ENCODE peak calls at places on chromosomes 1 and 21, in nine cellular contexts. One of them, this sample, is unnamed.

GRCh38 chr1:20602851-20603450 is 14.1 kb downstream of the CDA start:
- DNase-seq in ovary: no peak
- DNase-seq in uterus: no peak
- DNase-seq in tibial nerve: no peak
- DNase-seq in GM12891: no peak
- DNase-seq in lower leg skin: no peak
- DNase-seq in HCT116: no peak
- DNase-seq in A549: no peak
- DNase-seq in IMR-90: peak; percentile 12
- DNase-seq in this sample: no peak

GRCh38 chr1:59816318-59816878 is 1.6 kb downstream of the HOOK1 start:
- DNase-seq in IMR-90: no peak
- DNase-seq in GM12891: no peak
- DNase-seq in tibial nerve: no peak
- DNase-seq in HCT116: no peak
- DNase-seq in A549: no peak
- DNase-seq in ovary: no peak
- DNase-seq in lower leg skin: no peak
- DNase-seq in uterus: no peak
- DNase-seq in this sample: no peak

GRCh38 chr1:218346391-218347204 is 1.5 kb downstream of the TGFB2 start:
- DNase-seq in HCT116: no peak
- DNase-seq in A549: no peak
- DNase-seq in tibial nerve: peak; percentile 26
- DNase-seq in GM12891: no peak
- DNase-seq in IMR-90: peak; percentile 37
- DNase-seq in uterus: peak; percentile 51
- DNase-seq in ovary: peak; percentile 52
- DNase-seq in lower leg skin: no peak
- DNase-seq in this sample: peak; percentile 16

GRCh38 chr1:14884619-14885175 is 268.9 kb upstream of the TMEM51 start:
- DNase-seq in HCT116: no peak
- DNase-seq in GM12891: no peak
- DNase-seq in ovary: no peak
- DNase-seq in IMR-90: no peak
- DNase-seq in lower leg skin: no peak
- DNase-seq in A549: no peak
- DNase-seq in uterus: no peak
- DNase-seq in tibial nerve: no peak
- DNase-seq in this sample: no peak

GRCh38 chr1:85847356-85847755 is 139.1 kb upstream of the ZNHIT6 start:
- DNase-seq in HCT116: no peak
- DNase-seq in tibial nerve: no peak
- DNase-seq in IMR-90: no peak
- DNase-seq in A549: no peak
- DNase-seq in lower leg skin: no peak
- DNase-seq in GM12891: no peak
- DNase-seq in uterus: no peak
- DNase-seq in ovary: no peak
- DNase-seq in this sample: no peak

GRCh38 chr1:168396940-168397680 is 116.4 kb downstream of the TBX19 start:
- DNase-seq in A549: no peak
- DNase-seq in tibial nerve: no peak
- DNase-seq in lower leg skin: no peak
- DNase-seq in IMR-90: no peak
- DNase-seq in ovary: no peak
- DNase-seq in GM12891: no peak
- DNase-seq in HCT116: no peak
- DNase-seq in uterus: no peak
- DNase-seq in this sample: no peak

GRCh38 chr1:214107322-214108096 is 119.7 kb downstream of the PROX1 start:
- DNase-seq in uterus: no peak
- DNase-seq in A549: no peak
- DNase-seq in GM12891: no peak
- DNase-seq in HCT116: no peak
- DNase-seq in lower leg skin: no peak
- DNase-seq in ovary: peak; percentile 18
- DNase-seq in tibial nerve: no peak
- DNase-seq in IMR-90: peak; percentile 0
- DNase-seq in this sample: no peak

GRCh38 chr1:1125945-1126344 is 10.1 kb upstream of the C1orf159 start:
- DNase-seq in GM12891: no peak
- DNase-seq in IMR-90: no peak
- DNase-seq in A549: no peak
- DNase-seq in HCT116: no peak
- DNase-seq in tibial nerve: no peak
- DNase-seq in ovary: no peak
- DNase-seq in lower leg skin: no peak
- DNase-seq in uterus: no peak
- DNase-seq in this sample: no peak

GRCh38 chr1:98903261-98903660 is 101.4 kb downstream of the PLPPR5 start:
- DNase-seq in HCT116: no peak
- DNase-seq in lower leg skin: no peak
- DNase-seq in GM12891: no peak
- DNase-seq in ovary: no peak
- DNase-seq in A549: peak; percentile 9
- DNase-seq in IMR-90: peak; percentile 88
- DNase-seq in uterus: no peak
- DNase-seq in tibial nerve: no peak
- DNase-seq in this sample: no peak

GRCh38 chr1:33270379-33270778 is 14.1 kb downstream of the ZNF362 start:
- DNase-seq in ovary: no peak
- DNase-seq in tibial nerve: no peak
- DNase-seq in A549: no peak
- DNase-seq in HCT116: no peak
- DNase-seq in IMR-90: no peak
- DNase-seq in lower leg skin: no peak
- DNase-seq in uterus: no peak
- DNase-seq in GM12891: no peak
- DNase-seq in this sample: no peak

GRCh38 chr21:40618216-40618615 is 228.7 kb downstream of the DSCAM start:
- DNase-seq in ovary: no peak
- DNase-seq in IMR-90: no peak
- DNase-seq in HCT116: no peak
- DNase-seq in uterus: no peak
- DNase-seq in tibial nerve: no peak
- DNase-seq in lower leg skin: no peak
- DNase-seq in A549: no peak
- DNase-seq in GM12891: no peak
- DNase-seq in this sample: no peak

GRCh38 chr1:208115924-208116614 is 128.1 kb downstream of the PLXNA2 start:
- DNase-seq in IMR-90: no peak
- DNase-seq in ovary: no peak
- DNase-seq in tibial nerve: no peak
- DNase-seq in GM12891: no peak
- DNase-seq in lower leg skin: no peak
- DNase-seq in HCT116: no peak
- DNase-seq in A549: no peak
- DNase-seq in uterus: no peak
- DNase-seq in this sample: no peak

GRCh38 chr1:70361727-70362413 is 7.3 kb upstream of the ANKRD13C start:
- DNase-seq in lower leg skin: no peak
- DNase-seq in ovary: no peak
- DNase-seq in GM12891: no peak
- DNase-seq in HCT116: no peak
- DNase-seq in IMR-90: peak; percentile 73
- DNase-seq in A549: peak; percentile 3
- DNase-seq in uterus: no peak
- DNase-seq in tibial nerve: no peak
- DNase-seq in this sample: no peak

GRCh38 chr1:78101514-78101913 is 55.7 kb downstream of the GIPC2 start:
- DNase-seq in ovary: no peak
- DNase-seq in uterus: peak; percentile 46
- DNase-seq in IMR-90: peak; percentile 97
- DNase-seq in lower leg skin: no peak
- DNase-seq in GM12891: no peak
- DNase-seq in A549: peak; percentile 63
- DNase-seq in HCT116: peak; percentile 82
- DNase-seq in tibial nerve: peak; percentile 10
- DNase-seq in this sample: no peak

GRCh38 chr1:116254776-116255175 is 118.3 kb upstream of the ATP1A1 start:
- DNase-seq in IMR-90: no peak
- DNase-seq in GM12891: no peak
- DNase-seq in A549: no peak
- DNase-seq in HCT116: no peak
- DNase-seq in ovary: no peak
- DNase-seq in uterus: no peak
- DNase-seq in tibial nerve: no peak
- DNase-seq in lower leg skin: no peak
- DNase-seq in this sample: no peak

DNA sequence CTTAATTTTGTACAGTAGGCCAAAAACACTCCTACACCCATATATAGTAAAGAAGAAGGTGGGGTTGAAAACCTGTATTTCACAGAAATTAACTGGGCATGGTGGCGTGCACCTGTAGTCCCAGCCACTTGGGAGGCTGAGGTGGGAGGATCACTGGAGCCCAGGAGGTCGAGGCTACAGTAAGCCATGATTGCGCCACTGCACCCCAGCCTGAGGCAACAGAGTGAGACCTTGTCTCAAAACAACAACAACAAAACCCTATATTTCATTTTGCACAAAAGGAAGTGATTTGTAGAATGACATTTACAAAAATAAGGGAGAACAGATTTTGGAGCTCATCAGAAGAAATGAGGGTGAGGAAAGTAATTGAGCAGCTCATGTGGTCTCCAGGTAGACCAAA is 2.2 kb upstream of the LYPLA2 start:
- DNase-seq in HCT116: no peak
- DNase-seq in ovary: no peak
- DNase-seq in IMR-90: no peak
- DNase-seq in uterus: no peak
- DNase-seq in tibial nerve: no peak
- DNase-seq in GM12891: no peak
- DNase-seq in lower leg skin: no peak
- DNase-seq in A549: no peak
- DNase-seq in this sample: no peak
- TF ChIP-seq POLR2A in HCT116: no peak
- TF ChIP-seq POLR2A in ovary: no peak
- TF ChIP-seq POLR2A in IMR-90: no peak
- TF ChIP-seq POLR2A in uterus: no peak
- TF ChIP-seq POLR2A in tibial nerve: no peak
- TF ChIP-seq POLR2A in GM12891: no peak
- TF ChIP-seq POLR2A in lower leg skin: no peak
- TF ChIP-seq POLR2A in A549: no peak
- TF ChIP-seq POLR2A in this sample: no peak

GRCh38 chr1:43833013-43833412 is 100.6 kb upstream of the ARTN start:
- DNase-seq in IMR-90: no peak
- DNase-seq in GM12891: no peak
- DNase-seq in uterus: no peak
- DNase-seq in tibial nerve: no peak
- DNase-seq in lower leg skin: no peak
- DNase-seq in ovary: no peak
- DNase-seq in A549: no peak
- DNase-seq in HCT116: no peak
- DNase-seq in this sample: no peak
- TF ChIP-seq POLR2A in IMR-90: no peak
- TF ChIP-seq POLR2A in GM12891: no peak
- TF ChIP-seq POLR2A in uterus: no peak
- TF ChIP-seq POLR2A in tibial nerve: no peak
- TF ChIP-seq POLR2A in lower leg skin: no peak
- TF ChIP-seq POLR2A in ovary: no peak
- TF ChIP-seq POLR2A in A549: no peak
- TF ChIP-seq POLR2A in HCT116: no peak
- TF ChIP-seq POLR2A in this sample: no peak

GRCh38 chr1:212983482-212983881 is 32.2 kb downstream of the ANGEL2 start:
- DNase-seq in GM12891: no peak
- DNase-seq in HCT116: no peak
- DNase-seq in A549: no peak
- DNase-seq in ovary: no peak
- DNase-seq in IMR-90: no peak
- DNase-seq in lower leg skin: no peak
- DNase-seq in tibial nerve: no peak
- DNase-seq in uterus: no peak
- DNase-seq in this sample: no peak
- TF ChIP-seq POLR2A in GM12891: no peak
- TF ChIP-seq POLR2A in HCT116: no peak
- TF ChIP-seq POLR2A in A549: no peak
- TF ChIP-seq POLR2A in ovary: no peak
- TF ChIP-seq POLR2A in IMR-90: no peak
- TF ChIP-seq POLR2A in lower leg skin: no peak
- TF ChIP-seq POLR2A in tibial nerve: no peak
- TF ChIP-seq POLR2A in uterus: no peak
- TF ChIP-seq POLR2A in this sample: no peak

GRCh38 chr1:178540646-178541045 is 27.7 kb downstream of the TEX35 start:
- DNase-seq in ovary: no peak
- DNase-seq in IMR-90: peak; percentile 94
- DNase-seq in tibial nerve: no peak
- DNase-seq in GM12891: no peak
- DNase-seq in uterus: no peak
- DNase-seq in A549: no peak
- DNase-seq in lower leg skin: no peak
- DNase-seq in HCT116: no peak
- DNase-seq in this sample: peak; percentile 82

GRCh38 chr1:178543291-178543609 is 30.3 kb downstream of the TEX35 start:
- DNase-seq in IMR-90: no peak
- DNase-seq in A549: no peak
- DNase-seq in ovary: peak; percentile 24
- DNase-seq in uterus: no peak
- DNase-seq in HCT116: no peak
- DNase-seq in GM12891: no peak
- DNase-seq in tibial nerve: no peak
- DNase-seq in lower leg skin: no peak
- DNase-seq in this sample: no peak

GRCh38 chr1:178541396-178541795 is 28.5 kb downstream of the TEX35 start:
- DNase-seq in uterus: no peak
- DNase-seq in ovary: no peak
- DNase-seq in IMR-90: no peak
- DNase-seq in A549: no peak
- DNase-seq in HCT116: no peak
- DNase-seq in GM12891: no peak
- DNase-seq in tibial nerve: no peak
- DNase-seq in lower leg skin: no peak
- DNase-seq in this sample: no peak

GRCh38 chr1:178542554-178543290 is 29.8 kb downstream of the TEX35 start:
- DNase-seq in tibial nerve: peak; percentile 95
- DNase-seq in uterus: peak; percentile 85
- DNase-seq in lower leg skin: peak; percentile 85
- DNase-seq in GM12891: peak; percentile 90
- DNase-seq in IMR-90: peak; percentile 89
- DNase-seq in HCT116: peak; percentile 43
- DNase-seq in ovary: peak; percentile 95
- DNase-seq in A549: peak; percentile 78
- DNase-seq in this sample: peak; percentile 86

DNA sequence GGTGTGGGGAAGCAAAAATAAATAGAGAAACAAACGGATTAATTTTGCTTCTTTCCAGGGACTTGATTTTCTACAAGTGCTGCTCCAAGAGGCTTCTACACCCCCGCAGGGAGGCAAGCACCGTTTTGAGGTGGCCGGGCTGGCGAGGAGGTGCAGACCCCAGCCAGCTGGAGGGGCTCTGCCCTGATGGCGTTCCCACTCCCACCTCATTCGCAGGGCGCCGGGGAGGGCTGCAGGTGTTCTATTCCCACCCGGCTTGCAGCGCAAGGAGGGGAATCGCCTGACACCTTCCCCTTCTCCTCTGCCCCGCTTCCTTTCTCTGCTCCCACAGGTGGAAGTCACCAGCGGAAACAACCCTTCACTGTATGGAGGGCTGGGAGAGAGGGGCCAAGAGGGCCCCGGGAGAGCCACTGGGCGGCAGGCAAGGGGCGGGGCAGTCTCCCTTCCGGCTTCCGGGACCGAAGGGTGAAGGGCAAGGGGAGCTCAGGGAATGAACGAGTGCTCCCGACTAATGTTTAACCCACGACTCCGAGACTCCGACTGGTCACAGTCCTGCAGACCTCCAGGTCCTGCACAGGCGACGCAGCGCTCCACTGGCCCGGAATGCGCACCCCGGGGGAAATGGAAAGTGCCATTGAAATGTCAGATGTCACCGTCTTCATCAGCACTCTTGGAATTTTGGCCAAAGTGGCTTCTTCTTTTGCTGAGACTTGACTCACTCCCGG is 29.1 kb downstream of the TEX35 start:
- DNase-seq in GM12891: peak; percentile 55
- DNase-seq in ovary: no peak
- DNase-seq in tibial nerve: no peak
- DNase-seq in lower leg skin: no peak
- DNase-seq in HCT116: no peak
- DNase-seq in IMR-90: no peak
- DNase-seq in uterus: peak; percentile 40
- DNase-seq in A549: peak; percentile 41
- DNase-seq in this sample: peak; percentile 64
- TF ChIP-seq POLR2A in GM12891: no peak
- TF ChIP-seq POLR2A in ovary: no peak
- TF ChIP-seq POLR2A in tibial nerve: no peak
- TF ChIP-seq POLR2A in lower leg skin: no peak
- TF ChIP-seq POLR2A in HCT116: peak; percentile 31
- TF ChIP-seq POLR2A in IMR-90: no peak
- TF ChIP-seq POLR2A in uterus: no peak
- TF ChIP-seq POLR2A in A549: peak; percentile 60
- TF ChIP-seq POLR2A in this sample: peak; percentile 48

This sample was measured in erythroblast.